ENCODE peak calls at places on chromosome 7, in five cellular contexts. One of them, this sample, is unnamed.

GRCh38 chr7:41732279-41733062 is 29.6 kb upstream of the INHBA start:
- DNase-seq in stimulated activated CD4-positive, alpha-beta T cell treated with anti-CD3 and anti-CD28 coated beads, Interleukin-1b, Interleukin-23, amount 100 ng/mL, for 24 hours: no peak
- DNase-seq in bronchial epithelial cell: peak
- DNase-seq in aorta: peak
- DNase-seq in Calu3: no peak
- DNase-seq in this sample: no peak

GRCh38 chr7:31051598-31052503 is at the start of gene ADCYAP1R1:
- DNase-seq in stimulated activated CD4-positive, alpha-beta T cell treated with anti-CD3 and anti-CD28 coated beads, Interleukin-1b, Interleukin-23, amount 100 ng/mL, for 24 hours: no peak
- DNase-seq in bronchial epithelial cell: no peak
- DNase-seq in aorta: no peak
- DNase-seq in Calu3: no peak
- DNase-seq in this sample: no peak

GRCh38 chr7:158022601-158023000 is 565.0 kb downstream of the PTPRN2 start:
- DNase-seq in stimulated activated CD4-positive, alpha-beta T cell treated with anti-CD3 and anti-CD28 coated beads, Interleukin-1b, Interleukin-23, amount 100 ng/mL, for 24 hours: no peak
- DNase-seq in bronchial epithelial cell: no peak
- DNase-seq in aorta: no peak
- DNase-seq in Calu3: no peak
- DNase-seq in this sample: no peak

GRCh38 chr7:106167439-106168136 is 55.5 kb upstream of the SYPL1 start:
- DNase-seq in stimulated activated CD4-positive, alpha-beta T cell treated with anti-CD3 and anti-CD28 coated beads, Interleukin-1b, Interleukin-23, amount 100 ng/mL, for 24 hours: no peak
- DNase-seq in bronchial epithelial cell: no peak
- DNase-seq in aorta: no peak
- DNase-seq in Calu3: no peak
- DNase-seq in this sample: no peak

GRCh38 chr7:716212-716611 is 10.3 kb upstream of the DNAAF5 start:
- DNase-seq in stimulated activated CD4-positive, alpha-beta T cell treated with anti-CD3 and anti-CD28 coated beads, Interleukin-1b, Interleukin-23, amount 100 ng/mL, for 24 hours: no peak
- DNase-seq in bronchial epithelial cell: no peak
- DNase-seq in aorta: no peak
- DNase-seq in Calu3: no peak
- DNase-seq in this sample: no peak

GRCh38 chr7:33457041-33457440 is 327.7 kb downstream of the BBS9 start:
- DNase-seq in stimulated activated CD4-positive, alpha-beta T cell treated with anti-CD3 and anti-CD28 coated beads, Interleukin-1b, Interleukin-23, amount 100 ng/mL, for 24 hours: no peak
- DNase-seq in bronchial epithelial cell: no peak
- DNase-seq in aorta: no peak
- DNase-seq in Calu3: no peak
- DNase-seq in this sample: no peak

GRCh38 chr7:33109758-33110238 is 594 bp upstream of the RP9 start:
- DNase-seq in stimulated activated CD4-positive, alpha-beta T cell treated with anti-CD3 and anti-CD28 coated beads, Interleukin-1b, Interleukin-23, amount 100 ng/mL, for 24 hours: no peak
- DNase-seq in bronchial epithelial cell: peak
- DNase-seq in aorta: no peak
- DNase-seq in Calu3: no peak
- DNase-seq in this sample: no peak

GRCh38 chr7:103988468-103989199 is 824 bp downstream of the RELN start:
- DNase-seq in stimulated activated CD4-positive, alpha-beta T cell treated with anti-CD3 and anti-CD28 coated beads, Interleukin-1b, Interleukin-23, amount 100 ng/mL, for 24 hours: no peak
- DNase-seq in bronchial epithelial cell: no peak
- DNase-seq in aorta: no peak
- DNase-seq in Calu3: no peak
- DNase-seq in this sample: no peak

GRCh38 chr7:125136341-125136740 is 206.7 kb upstream of the POT1 start:
- DNase-seq in stimulated activated CD4-positive, alpha-beta T cell treated with anti-CD3 and anti-CD28 coated beads, Interleukin-1b, Interleukin-23, amount 100 ng/mL, for 24 hours: no peak
- DNase-seq in bronchial epithelial cell: peak
- DNase-seq in aorta: no peak
- DNase-seq in Calu3: no peak
- DNase-seq in this sample: no peak

GRCh38 chr7:29189743-29190201 is 4.8 kb upstream of the CHN2 start:
- DNase-seq in stimulated activated CD4-positive, alpha-beta T cell treated with anti-CD3 and anti-CD28 coated beads, Interleukin-1b, Interleukin-23, amount 100 ng/mL, for 24 hours: no peak
- DNase-seq in bronchial epithelial cell: peak
- DNase-seq in aorta: peak
- DNase-seq in Calu3: peak
- DNase-seq in this sample: no peak

GRCh38 chr7:116195451-116195850 is 14.9 kb upstream of the TES start:
- DNase-seq in stimulated activated CD4-positive, alpha-beta T cell treated with anti-CD3 and anti-CD28 coated beads, Interleukin-1b, Interleukin-23, amount 100 ng/mL, for 24 hours: no peak
- DNase-seq in bronchial epithelial cell: peak
- DNase-seq in aorta: no peak
- DNase-seq in Calu3: no peak
- DNase-seq in this sample: no peak

GRCh38 chr7:157539521-157539920 is 202.7 kb downstream of the DNAJB6 start:
- DNase-seq in stimulated activated CD4-positive, alpha-beta T cell treated with anti-CD3 and anti-CD28 coated beads, Interleukin-1b, Interleukin-23, amount 100 ng/mL, for 24 hours: no peak
- DNase-seq in bronchial epithelial cell: no peak
- DNase-seq in aorta: no peak
- DNase-seq in Calu3: no peak
- DNase-seq in this sample: no peak

GRCh38 chr7:3705258-3705657 is 404.2 kb downstream of the SDK1 start:
- DNase-seq in stimulated activated CD4-positive, alpha-beta T cell treated with anti-CD3 and anti-CD28 coated beads, Interleukin-1b, Interleukin-23, amount 100 ng/mL, for 24 hours: no peak
- DNase-seq in bronchial epithelial cell: no peak
- DNase-seq in aorta: no peak
- DNase-seq in Calu3: no peak
- DNase-seq in this sample: no peak

GRCh38 chr7:94040254-94040653 is 36.1 kb upstream of the BET1 start:
- DNase-seq in stimulated activated CD4-positive, alpha-beta T cell treated with anti-CD3 and anti-CD28 coated beads, Interleukin-1b, Interleukin-23, amount 100 ng/mL, for 24 hours: no peak
- DNase-seq in bronchial epithelial cell: no peak
- DNase-seq in aorta: no peak
- DNase-seq in Calu3: no peak
- DNase-seq in this sample: no peak

GRCh38 chr7:106116162-106116704 is 4.1 kb upstream of the SYPL1 start:
- DNase-seq in stimulated activated CD4-positive, alpha-beta T cell treated with anti-CD3 and anti-CD28 coated beads, Interleukin-1b, Interleukin-23, amount 100 ng/mL, for 24 hours: no peak
- DNase-seq in bronchial epithelial cell: no peak
- DNase-seq in aorta: no peak
- DNase-seq in Calu3: no peak
- DNase-seq in this sample: no peak

GRCh38 chr7:88091988-88092675 is 127.7 kb downstream of the SRI start:
- DNase-seq in stimulated activated CD4-positive, alpha-beta T cell treated with anti-CD3 and anti-CD28 coated beads, Interleukin-1b, Interleukin-23, amount 100 ng/mL, for 24 hours: no peak
- DNase-seq in bronchial epithelial cell: no peak
- DNase-seq in aorta: no peak
- DNase-seq in Calu3: no peak
- DNase-seq in this sample: no peak

GRCh38 chr7:93910076-93910994 is 4.0 kb downstream of the GNGT1 start:
- DNase-seq in stimulated activated CD4-positive, alpha-beta T cell treated with anti-CD3 and anti-CD28 coated beads, Interleukin-1b, Interleukin-23, amount 100 ng/mL, for 24 hours: no peak
- DNase-seq in bronchial epithelial cell: peak
- DNase-seq in aorta: no peak
- DNase-seq in Calu3: no peak
- DNase-seq in this sample: no peak

GRCh38 chr7:151520419-151521229 is 929 bp upstream of the RHEB start:
- DNase-seq in stimulated activated CD4-positive, alpha-beta T cell treated with anti-CD3 and anti-CD28 coated beads, Interleukin-1b, Interleukin-23, amount 100 ng/mL, for 24 hours: no peak
- DNase-seq in bronchial epithelial cell: no peak
- DNase-seq in aorta: peak
- DNase-seq in Calu3: peak
- DNase-seq in this sample: peak

GRCh38 chr7:150339369-150339768 is 2.1 kb downstream of the RARRES2 start:
- DNase-seq in stimulated activated CD4-positive, alpha-beta T cell treated with anti-CD3 and anti-CD28 coated beads, Interleukin-1b, Interleukin-23, amount 100 ng/mL, for 24 hours: no peak
- DNase-seq in bronchial epithelial cell: no peak
- DNase-seq in aorta: no peak
- DNase-seq in Calu3: no peak
- DNase-seq in this sample: no peak

GRCh38 chr7:101819913-101820522 is 2.6 kb downstream of the CUX1 start:
- DNase-seq in stimulated activated CD4-positive, alpha-beta T cell treated with anti-CD3 and anti-CD28 coated beads, Interleukin-1b, Interleukin-23, amount 100 ng/mL, for 24 hours: no peak
- DNase-seq in bronchial epithelial cell: peak
- DNase-seq in aorta: no peak
- DNase-seq in Calu3: no peak
- DNase-seq in this sample: no peak

GRCh38 chr7:43565786-43566185 is 17.1 kb upstream of the STK17A start:
- DNase-seq in stimulated activated CD4-positive, alpha-beta T cell treated with anti-CD3 and anti-CD28 coated beads, Interleukin-1b, Interleukin-23, amount 100 ng/mL, for 24 hours: no peak
- DNase-seq in bronchial epithelial cell: no peak
- DNase-seq in aorta: no peak
- DNase-seq in Calu3: no peak
- DNase-seq in this sample: no peak

GRCh38 chr7:57404343-57404966 is 45.5 kb upstream of the ZNF716 start:
- DNase-seq in stimulated activated CD4-positive, alpha-beta T cell treated with anti-CD3 and anti-CD28 coated beads, Interleukin-1b, Interleukin-23, amount 100 ng/mL, for 24 hours: no peak
- DNase-seq in bronchial epithelial cell: no peak
- DNase-seq in aorta: no peak
- DNase-seq in Calu3: no peak
- DNase-seq in this sample: no peak

GRCh38 chr7:113608786-113609185 is 310.0 kb downstream of the PPP1R3A start:
- DNase-seq in stimulated activated CD4-positive, alpha-beta T cell treated with anti-CD3 and anti-CD28 coated beads, Interleukin-1b, Interleukin-23, amount 100 ng/mL, for 24 hours: no peak
- DNase-seq in bronchial epithelial cell: no peak
- DNase-seq in aorta: no peak
- DNase-seq in Calu3: no peak
- DNase-seq in this sample: no peak

This sample was measured in effector memory CD4-positive, alpha-beta T cell.